ENCODE peak calls at places on chromosomes 13 and 19, in nine cellular contexts. G, D, V, N, E, X, S, H and M are unnamed samples.

GRCh38 chr19:1026189-1027019 is at the start of gene CNN2:
- DNase-seq in N (peak), H (peak), G (peak), D (no peak), V (peak), S (peak), X (peak), E (peak), M (peak)

GRCh38 chr13:110125613-110126272 is 181.2 kb downstream of the COL4A1 start:
- DNase-seq in X (no peak), V (no peak), N (no peak), H (no peak), D (no peak), E (no peak), S (no peak), G (no peak), M (no peak)

GRCh38 chr13:79155883-79156282 is 250.2 kb downstream of the RBM26 start:
- DNase-seq in E (no peak), G (no peak), S (no peak), N (no peak), H (no peak), V (no peak), D (no peak), X (no peak), M (no peak)

GRCh38 chr19:19745496-19746285 is 12.8 kb upstream of the ZNF14 start:
- DNase-seq in S (no peak), V (no peak), D (no peak), N (no peak), E (peak), G (no peak), X (no peak), H (no peak), M (no peak)

GRCh38 chr13:33859691-33860303 is 41.8 kb downstream of the RFC3 start:
- DNase-seq in V (no peak), G (no peak), N (no peak), X (no peak), S (no peak), E (no peak), D (no peak), H (no peak), M (no peak)

GRCh38 chr19:2016041-2016807 is 710 bp upstream of the BTBD2 start:
- DNase-seq in D (no peak), N (peak), E (peak), S (peak), H (peak), X (no peak), V (no peak), G (peak), M (peak)

GRCh38 chr19:43723588-43723987 is 7.7 kb downstream of the IRGC start:
- DNase-seq in E (no peak), H (no peak), G (no peak), N (no peak), D (no peak), X (no peak), V (no peak), S (peak), M (no peak)

GRCh38 chr19:18951721-18952281 is 10.8 kb upstream of the HOMER3 start:
- DNase-seq in D (no peak), H (no peak), X (no peak), S (peak), N (no peak), G (no peak), V (no peak), E (peak), M (no peak)

GRCh38 chr19:44553478-44554171 is 24.1 kb upstream of the CEACAM20 start:
- DNase-seq in X (no peak), G (no peak), V (no peak), S (no peak), N (no peak), H (no peak), D (no peak), E (no peak), M (no peak)

GRCh38 chr13:30314562-30314961 is 7.2 kb upstream of the KATNAL1 start:
- DNase-seq in X (no peak), E (no peak), H (no peak), G (no peak), S (no peak), V (no peak), N (no peak), D (no peak), M (no peak)

GRCh38 chr13:94233401-94233800 is 246.1 kb downstream of the DCT start:
- DNase-seq in H (no peak), G (no peak), N (no peak), E (peak), X (no peak), V (no peak), S (peak), D (peak), M (no peak)

GRCh38 chr13:45621950-45622349 is 6.4 kb upstream of the ERICH6B start:
- DNase-seq in E (no peak), S (no peak), N (peak), H (no peak), X (no peak), G (no peak), V (no peak), D (no peak), M (no peak)

GRCh38 chr13:67152123-67152522 is 78.0 kb downstream of the PCDH9 start:
- DNase-seq in S (no peak), G (no peak), N (no peak), D (no peak), E (no peak), X (no peak), V (no peak), H (no peak), M (no peak)

GRCh38 chr19:7914598-7915045 is at the start of gene TGFBR3L:
- DNase-seq in S (no peak), X (peak), D (no peak), N (no peak), G (no peak), E (no peak), V (no peak), H (no peak), M (no peak)

GRCh38 chr13:64410654-64411053 is 2819.5 kb downstream of the PCDH9 start:
- DNase-seq in S (no peak), H (no peak), N (no peak), V (no peak), E (no peak), D (no peak), X (no peak), G (no peak), M (no peak)

GRCh38 chr19:35555301-35556005 is 8.0 kb downstream of the ATP4A start:
- DNase-seq in D (peak), V (no peak), S (peak), N (peak), X (no peak), G (no peak), H (no peak), E (peak), M (no peak)

GRCh38 chr13:98189841-98190505 is 12.9 kb upstream of the RNF113B start:
- DNase-seq in S (no peak), X (no peak), N (no peak), E (no peak), G (no peak), D (no peak), V (no peak), H (peak), M (peak)

GRCh38 chr13:44465318-44465717 is 91.7 kb downstream of the SERP2 start:
- DNase-seq in E (no peak), V (no peak), X (no peak), N (no peak), S (no peak), G (no peak), H (no peak), D (no peak), M (no peak)

GRCh38 chr13:23468811-23469210 is 35.3 kb upstream of the SACS start:
- DNase-seq in E (no peak), D (no peak), V (no peak), G (no peak), X (no peak), S (no peak), N (no peak), H (no peak), M (no peak)

GRCh38 chr19:1260749-1261511 is 8.2 kb upstream of the CIRBP start:
- DNase-seq in X (peak), D (no peak), N (peak), H (peak), S (peak), V (peak), E (peak), G (peak), M (peak)

GRCh38 chr13:25727250-25727649 is 324.6 kb downstream of the SHISA2 start:
- DNase-seq in S (no peak), G (no peak), X (peak), H (no peak), V (no peak), N (peak), E (no peak), D (no peak), M (no peak)